ENCODE peak calls at places on chromosomes 11 and 22, in four cellular contexts. One of them, this sample, is unnamed.

GRCh38 chr11:4459470-4459869 is 10.4 kb downstream of the OR52K2 start:
- DNase-seq in stimulated activated effector memory CD8-positive, alpha-beta T cell treated with anti-CD3 and anti-CD28 coated beads, Interleukin-12 subunit alpha, Interleukin-12 subunit beta, amount 100 ng/mL, for 72 hours: no peak
- DNase-seq in Peyer's patch: no peak
- DNase-seq in lung: peak; percentile 36
- DNase-seq in this sample: no peak

GRCh38 chr11:112024178-112024777 is 930 bp upstream of the DLAT start:
- DNase-seq in lung: no peak
- DNase-seq in stimulated activated effector memory CD8-positive, alpha-beta T cell treated with anti-CD3 and anti-CD28 coated beads, Interleukin-12 subunit alpha, Interleukin-12 subunit beta, amount 100 ng/mL, for 72 hours: no peak
- DNase-seq in Peyer's patch: no peak
- DNase-seq in this sample: peak; percentile 78

GRCh38 chr11:86787651-86788050 is 12.7 kb upstream of the PRSS23 start:
- DNase-seq in Peyer's patch: no peak
- DNase-seq in stimulated activated effector memory CD8-positive, alpha-beta T cell treated with anti-CD3 and anti-CD28 coated beads, Interleukin-12 subunit alpha, Interleukin-12 subunit beta, amount 100 ng/mL, for 72 hours: no peak
- DNase-seq in lung: no peak
- DNase-seq in this sample: no peak

GRCh38 chr22:35619336-35620094 is 2.4 kb upstream of the MB start:
- DNase-seq in Peyer's patch: no peak
- DNase-seq in lung: no peak
- DNase-seq in stimulated activated effector memory CD8-positive, alpha-beta T cell treated with anti-CD3 and anti-CD28 coated beads, Interleukin-12 subunit alpha, Interleukin-12 subunit beta, amount 100 ng/mL, for 72 hours: no peak
- DNase-seq in this sample: no peak

GRCh38 chr22:49626361-49627216 is 201.1 kb downstream of the BRD1 start:
- DNase-seq in Peyer's patch: no peak
- DNase-seq in lung: no peak
- DNase-seq in stimulated activated effector memory CD8-positive, alpha-beta T cell treated with anti-CD3 and anti-CD28 coated beads, Interleukin-12 subunit alpha, Interleukin-12 subunit beta, amount 100 ng/mL, for 72 hours: no peak
- DNase-seq in this sample: no peak

GRCh38 chr22:23100124-23100801 is 29.9 kb downstream of the GNAZ start:
- DNase-seq in Peyer's patch: no peak
- DNase-seq in lung: no peak
- DNase-seq in stimulated activated effector memory CD8-positive, alpha-beta T cell treated with anti-CD3 and anti-CD28 coated beads, Interleukin-12 subunit alpha, Interleukin-12 subunit beta, amount 100 ng/mL, for 72 hours: no peak
- DNase-seq in this sample: no peak

GRCh38 chr11:122170815-122171475 is 54.9 kb upstream of the BLID start:
- DNase-seq in lung: no peak
- DNase-seq in Peyer's patch: no peak
- DNase-seq in stimulated activated effector memory CD8-positive, alpha-beta T cell treated with anti-CD3 and anti-CD28 coated beads, Interleukin-12 subunit alpha, Interleukin-12 subunit beta, amount 100 ng/mL, for 72 hours: no peak
- DNase-seq in this sample: no peak

GRCh38 chr11:119888119-119888518 is 159.1 kb upstream of the NECTIN1 start:
- DNase-seq in lung: no peak
- DNase-seq in Peyer's patch: peak; percentile 27
- DNase-seq in stimulated activated effector memory CD8-positive, alpha-beta T cell treated with anti-CD3 and anti-CD28 coated beads, Interleukin-12 subunit alpha, Interleukin-12 subunit beta, amount 100 ng/mL, for 72 hours: no peak
- DNase-seq in this sample: no peak

GRCh38 chr22:47583959-47584562 is 821.6 kb downstream of the TBC1D22A start:
- DNase-seq in Peyer's patch: no peak
- DNase-seq in lung: no peak
- DNase-seq in stimulated activated effector memory CD8-positive, alpha-beta T cell treated with anti-CD3 and anti-CD28 coated beads, Interleukin-12 subunit alpha, Interleukin-12 subunit beta, amount 100 ng/mL, for 72 hours: no peak
- DNase-seq in this sample: no peak

This sample was measured in Karpas-422.